ENCODE peak calls at places on chromosomes 12 and 14, in nine cellular contexts. One of them, this sample, is unnamed.
A peak's percentile ranks its signal among the peaks of the same experiment; 100 is the strongest.

GRCh38 chr14:50666772-50667490 is 1.2 kb downstream of the SAV1 start:
- DNase-seq in right cardiac atrium: no peak
- DNase-seq in H9: peak; percentile 53
- DNase-seq in neuronal stem cell: peak; percentile 30
- DNase-seq in effector CD4-positive, alpha-beta T cell: peak; percentile 25
- DNase-seq in NCI-H345: peak; percentile 19
- DNase-seq in IMR-90: peak; percentile 73
- DNase-seq in Karpas-422: peak; percentile 73
- DNase-seq in HEK293T: peak; percentile 33
- DNase-seq in this sample: peak; percentile 65

GRCh38 chr12:53701518-53702264 is 25.6 kb downstream of the CALCOCO1 start:
- DNase-seq in right cardiac atrium: peak; percentile 92
- DNase-seq in H9: peak; percentile 89
- DNase-seq in neuronal stem cell: peak; percentile 67
- DNase-seq in effector CD4-positive, alpha-beta T cell: peak; percentile 67
- DNase-seq in NCI-H345: peak; percentile 46
- DNase-seq in IMR-90: peak; percentile 66
- DNase-seq in Karpas-422: peak; percentile 83
- DNase-seq in HEK293T: peak; percentile 77
- DNase-seq in this sample: peak; percentile 71

GRCh38 chr14:39469094-39469710 is 37.0 kb upstream of the FBXO33 start:
- DNase-seq in right cardiac atrium: peak; percentile 49
- DNase-seq in H9: peak; percentile 70
- DNase-seq in neuronal stem cell: no peak
- DNase-seq in effector CD4-positive, alpha-beta T cell: peak; percentile 3
- DNase-seq in NCI-H345: no peak
- DNase-seq in IMR-90: no peak
- DNase-seq in Karpas-422: peak; percentile 87
- DNase-seq in HEK293T: peak; percentile 12
- DNase-seq in this sample: peak; percentile 68

GRCh38 chr12:51225800-51226199 is 7.9 kb upstream of the POU6F1 start:
- DNase-seq in right cardiac atrium: no peak
- DNase-seq in H9: no peak
- DNase-seq in neuronal stem cell: no peak
- DNase-seq in effector CD4-positive, alpha-beta T cell: no peak
- DNase-seq in NCI-H345: no peak
- DNase-seq in IMR-90: no peak
- DNase-seq in Karpas-422: no peak
- DNase-seq in HEK293T: no peak
- DNase-seq in this sample: no peak

GRCh38 chr14:57854571-57854970 is 11.3 kb downstream of the SLC35F4 start:
- DNase-seq in right cardiac atrium: no peak
- DNase-seq in H9: no peak
- DNase-seq in neuronal stem cell: no peak
- DNase-seq in effector CD4-positive, alpha-beta T cell: no peak
- DNase-seq in NCI-H345: no peak
- DNase-seq in IMR-90: no peak
- DNase-seq in Karpas-422: no peak
- DNase-seq in HEK293T: no peak
- DNase-seq in this sample: no peak

GRCh38 chr12:104687823-104688573 is 231.2 kb downstream of the CHST11 start:
- DNase-seq in right cardiac atrium: no peak
- DNase-seq in H9: no peak
- DNase-seq in neuronal stem cell: no peak
- DNase-seq in effector CD4-positive, alpha-beta T cell: no peak
- DNase-seq in NCI-H345: no peak
- DNase-seq in IMR-90: no peak
- DNase-seq in Karpas-422: no peak
- DNase-seq in HEK293T: no peak
- DNase-seq in this sample: no peak

GRCh38 chr14:72652179-72652578 is 241.7 kb downstream of the DPF3 start:
- DNase-seq in right cardiac atrium: no peak
- DNase-seq in H9: no peak
- DNase-seq in neuronal stem cell: no peak
- DNase-seq in effector CD4-positive, alpha-beta T cell: no peak
- DNase-seq in NCI-H345: no peak
- DNase-seq in IMR-90: peak; percentile 67
- DNase-seq in Karpas-422: no peak
- DNase-seq in HEK293T: no peak
- DNase-seq in this sample: no peak

GRCh38 chr12:32444895-32445294 is 45.5 kb downstream of the FGD4 start:
- DNase-seq in right cardiac atrium: no peak
- DNase-seq in H9: no peak
- DNase-seq in neuronal stem cell: no peak
- DNase-seq in effector CD4-positive, alpha-beta T cell: no peak
- DNase-seq in NCI-H345: peak; percentile 1
- DNase-seq in IMR-90: peak; percentile 77
- DNase-seq in Karpas-422: no peak
- DNase-seq in HEK293T: no peak
- DNase-seq in this sample: no peak

GRCh38 chr12:49706351-49707126 is 666 bp downstream of the FMNL3 start:
- DNase-seq in right cardiac atrium: peak; percentile 77
- DNase-seq in H9: peak; percentile 62
- DNase-seq in neuronal stem cell: no peak
- DNase-seq in effector CD4-positive, alpha-beta T cell: no peak
- DNase-seq in NCI-H345: no peak
- DNase-seq in IMR-90: peak; percentile 47
- DNase-seq in Karpas-422: peak; percentile 44
- DNase-seq in HEK293T: peak; percentile 39
- DNase-seq in this sample: peak; percentile 48

GRCh38 chr14:67004521-67004920 is 184.7 kb upstream of the GARIN2 start:
- DNase-seq in right cardiac atrium: no peak
- DNase-seq in H9: no peak
- DNase-seq in neuronal stem cell: no peak
- DNase-seq in effector CD4-positive, alpha-beta T cell: no peak
- DNase-seq in NCI-H345: no peak
- DNase-seq in IMR-90: no peak
- DNase-seq in Karpas-422: no peak
- DNase-seq in HEK293T: no peak
- DNase-seq in this sample: no peak

GRCh38 chr12:93857279-93857894 is 180.2 kb downstream of the CRADD start:
- DNase-seq in right cardiac atrium: no peak
- DNase-seq in H9: no peak
- DNase-seq in neuronal stem cell: no peak
- DNase-seq in effector CD4-positive, alpha-beta T cell: no peak
- DNase-seq in NCI-H345: no peak
- DNase-seq in IMR-90: peak; percentile 84
- DNase-seq in Karpas-422: no peak
- DNase-seq in HEK293T: no peak
- DNase-seq in this sample: no peak